ENCODE peak calls at places on chromosome 1, in seven cellular contexts. H is dorsolateral prefrontal cortex, E is mammary epithelial cell, Q is OCI-LY7, R is mesendoderm, F is A673, L is sigmoid colon. S is an unnamed sample.

GRCh38 chr1:28984311-28984684 is 69.9 kb downstream of the EPB41 start:
- DNase-seq in H (no peak), E (no peak), Q (no peak), R (no peak), F (no peak), L (no peak), S (no peak)

GRCh38 chr1:22420456-22421053 is 31.1 kb upstream of the ZBTB40 start:
- DNase-seq in H (peak; percentile 91), E (peak; percentile 46), Q (peak; percentile 67), R (peak; percentile 88), F (peak; percentile 81), L (peak; percentile 81), S (peak; percentile 63)

GRCh38 chr1:204619721-204620120 is 65.8 kb downstream of the LRRN2 start:
- DNase-seq in H (peak; percentile 27), E (no peak), Q (no peak), R (no peak), F (no peak), L (no peak), S (no peak)

GRCh38 chr1:116855220-116855619 is 54.5 kb upstream of the PTGFRN start:
- DNase-seq in H (peak; percentile 14), E (no peak), Q (no peak), R (peak; percentile 56), F (no peak), L (peak; percentile 72), S (no peak)

GRCh38 chr1:246155923-246156322 is 351.2 kb downstream of the SMYD3 start:
- DNase-seq in H (no peak), E (no peak), Q (no peak), R (no peak), F (no peak), L (no peak), S (no peak)

GRCh38 chr1:64734289-64734652 is 10.6 kb upstream of the RAVER2 start:
- DNase-seq in H (no peak), E (no peak), Q (no peak), R (no peak), F (no peak), L (no peak), S (no peak)

GRCh38 chr1:83043192-83043591 is 955.7 kb downstream of the TTLL7 start:
- DNase-seq in H (no peak), E (no peak), Q (no peak), R (no peak), F (no peak), L (no peak), S (no peak)

GRCh38 chr1:25561426-25562100 is 18.2 kb downstream of the LDLRAP1 start:
- DNase-seq in H (no peak), E (no peak), Q (peak; percentile 21), R (no peak), F (no peak), L (no peak), S (no peak)

GRCh38 chr1:222009105-222009730 is 267.3 kb upstream of the DUSP10 start:
- DNase-seq in H (no peak), E (no peak), Q (peak; percentile 14), R (peak; percentile 61), F (peak; percentile 1), L (no peak), S (no peak)

GRCh38 chr1:229714964-229715603 is 89.0 kb downstream of the URB2 start:
- DNase-seq in H (no peak), E (peak; percentile 32), Q (peak; percentile 62), R (peak; percentile 72), F (peak; percentile 34), L (no peak), S (no peak)

GRCh38 chr1:36247538-36247937 is 23.3 kb downstream of the THRAP3 start:
- DNase-seq in H (no peak), E (no peak), Q (no peak), R (no peak), F (no peak), L (no peak), S (no peak)

GRCh38 chr1:94769551-94769950 is 50.6 kb upstream of the SLC44A3 start:
- DNase-seq in H (no peak), E (peak; percentile 84), Q (no peak), R (no peak), F (no peak), L (no peak), S (no peak)

GRCh38 chr1:244302889-244303609 is 148.7 kb downstream of the ADSS2 start:
- DNase-seq in H (no peak), E (peak; percentile 72), Q (no peak), R (peak; percentile 94), F (no peak), L (no peak), S (no peak)

GRCh38 chr1:117632269-117633067 is 26.6 kb downstream of the TENT5C start:
- DNase-seq in H (no peak), E (no peak), Q (peak; percentile 83), R (no peak), F (no peak), L (no peak), S (no peak)

GRCh38 chr1:41580021-41580420 is 95.5 kb upstream of the EDN2 start:
- DNase-seq in H (no peak), E (no peak), Q (no peak), R (no peak), F (no peak), L (no peak), S (no peak)

GRCh38 chr1:155773221-155773620 is 83.8 kb downstream of the GON4L start:
- DNase-seq in H (no peak), E (peak; percentile 18), Q (no peak), R (no peak), F (no peak), L (no peak), S (no peak)

GRCh38 chr1:22900451-22900850 is 72.2 kb downstream of the LACTBL1 start:
- DNase-seq in H (no peak), E (no peak), Q (no peak), R (no peak), F (no peak), L (no peak), S (no peak)

DNA sequence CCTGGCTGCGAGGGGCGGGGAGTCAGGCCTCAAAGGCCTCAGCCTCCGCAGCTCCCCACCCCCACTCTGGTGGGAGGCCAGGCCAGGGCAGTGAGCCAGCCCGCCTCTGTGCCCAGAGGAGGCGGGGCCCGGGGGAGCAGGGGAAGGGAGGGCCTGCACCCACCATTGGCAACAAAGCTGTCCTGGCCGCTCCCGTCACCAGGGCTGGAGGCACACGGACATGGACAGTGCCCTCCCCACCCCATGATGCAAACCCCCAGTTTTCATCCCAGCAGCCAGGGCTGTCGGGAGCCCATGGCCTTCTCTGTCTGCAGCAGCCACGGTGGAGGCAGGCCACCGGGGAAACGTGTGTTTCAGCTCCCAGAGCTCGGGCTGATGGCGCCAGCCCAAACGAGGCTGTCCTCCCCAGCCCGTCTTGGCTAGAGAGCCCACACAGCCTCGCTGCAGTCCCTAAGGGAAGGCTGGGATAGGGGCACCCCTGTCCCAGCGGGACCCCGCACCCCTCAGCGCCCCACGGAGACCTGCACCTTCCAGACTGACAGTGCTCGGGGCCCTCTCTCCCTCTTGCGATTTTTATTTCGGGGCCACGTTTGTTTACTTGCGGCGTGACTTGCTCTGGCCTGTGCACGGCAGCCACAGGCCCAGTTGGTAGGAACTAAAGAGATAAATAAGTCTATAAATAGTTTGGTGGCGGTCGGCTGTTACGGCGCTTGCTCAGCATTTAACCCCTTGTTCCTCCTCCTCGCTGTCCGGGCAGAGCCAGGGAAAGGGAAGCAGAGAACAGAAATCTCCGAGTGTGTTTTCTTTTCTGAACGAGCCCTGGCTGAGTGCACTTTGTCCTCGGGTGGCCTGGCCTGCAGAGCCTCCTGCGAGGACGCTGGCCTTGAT is 101.8 kb downstream of the PRDM16 start:
- DNase-seq in H (peak; percentile 74), E (no peak), Q (no peak), R (no peak), F (no peak), L (peak; percentile 94), S (peak; percentile 33)
- H3K27ac ChIP-seq in H (peak overlapping the region; percentile 84), E (no peak overlapping the region), Q (no peak overlapping the region), R (no peak overlapping the region), F (no peak overlapping the region), L (peak overlapping the region; percentile 83), S (peak overlapping the region; percentile 74)

DNA sequence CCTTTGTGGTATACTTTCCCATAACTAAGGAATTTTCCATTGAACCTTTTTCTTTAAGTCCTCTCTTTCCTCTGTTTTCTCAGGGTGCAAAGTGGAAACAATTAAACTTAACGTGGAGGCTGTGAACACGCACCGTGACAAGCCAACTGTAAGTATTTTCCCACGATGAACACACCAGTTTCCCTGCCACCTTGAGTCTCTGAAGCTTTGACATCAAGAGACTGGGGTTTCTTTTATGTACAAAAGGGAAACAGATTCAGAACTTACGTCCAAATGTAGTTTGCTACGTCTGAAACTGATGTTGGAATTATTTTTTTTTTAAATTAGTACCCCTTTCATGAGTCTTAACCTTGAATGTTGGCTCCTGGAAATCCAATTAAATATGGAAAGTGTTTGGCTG is 17.2 kb upstream of the C4BPB start:
- DNase-seq in H (no peak), E (no peak), Q (no peak), R (no peak), F (no peak), L (no peak), S (no peak)
- H3K27ac ChIP-seq in H (peak overlapping the region; percentile 52), E (no peak overlapping the region), Q (no peak overlapping the region), R (no peak overlapping the region), F (no peak overlapping the region), L (no peak overlapping the region), S (no peak overlapping the region)

DNA sequence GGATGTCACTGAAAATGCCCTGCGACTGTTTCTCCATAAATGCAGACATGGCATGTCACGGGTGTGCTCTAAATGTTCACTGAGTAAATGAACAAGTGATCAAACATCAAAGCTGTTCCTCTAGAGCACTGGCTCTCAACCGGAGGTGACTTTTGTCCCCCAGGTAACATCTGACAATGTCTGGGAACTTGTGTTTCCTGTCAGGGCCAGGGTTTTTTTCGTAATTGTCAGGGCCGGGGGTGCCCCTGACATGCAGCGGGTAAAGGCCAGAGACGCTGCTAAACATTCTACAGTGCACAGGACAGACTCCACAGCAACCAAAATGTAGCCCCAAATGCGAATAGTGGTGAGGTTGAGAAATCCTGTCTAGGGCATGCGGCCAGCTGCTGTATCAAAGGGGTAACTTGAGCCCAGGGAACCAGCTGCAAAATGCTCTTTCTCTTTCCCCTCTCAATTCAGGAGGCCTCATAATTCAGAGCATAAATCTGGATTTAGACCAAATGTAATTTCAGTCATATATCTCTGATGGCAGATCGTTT is 2.0 kb downstream of the ALDH4A1 start:
- DNase-seq in H (no peak), E (no peak), Q (no peak), R (no peak), F (peak; percentile 41), L (no peak), S (no peak)
- H3K27ac ChIP-seq in H (no peak overlapping the region), E (no peak overlapping the region), Q (no peak overlapping the region), R (no peak overlapping the region), F (peak overlapping the region; percentile 33), L (no peak overlapping the region), S (no peak overlapping the region)

GRCh38 chr1:191528275-191528674 is 630.0 kb upstream of the RGS18 start:
- DNase-seq in H (no peak), E (peak; percentile 6), Q (no peak), R (no peak), F (no peak), L (no peak), S (no peak)
- H3K27ac ChIP-seq in H (no peak overlapping the region), E (no peak overlapping the region), Q (no peak overlapping the region), R (no peak overlapping the region), F (no peak overlapping the region), L (no peak overlapping the region), S (no peak overlapping the region)

GRCh38 chr1:217620814-217621213 is 10.1 kb downstream of the GPATCH2 start:
- DNase-seq in H (no peak), E (no peak), Q (no peak), R (no peak), F (no peak), L (no peak), S (no peak)
- H3K27ac ChIP-seq in H (no peak overlapping the region), E (no peak overlapping the region), Q (no peak overlapping the region), R (no peak overlapping the region), F (no peak overlapping the region), L (no peak overlapping the region), S (no peak overlapping the region)